ENCODE peak calls at places on chromosome 1, in ten cellular contexts. G is K562, O is stomach, K is breast epithelium, H is GM12878, W is HCT116, J is sigmoid colon, Q is HepG2, B is endothelial cell of umbilical vein, N is transverse colon. U is an unnamed sample. For H3K4me1, the result is how much of the 10 kb centered on the place peaks cover.

GRCh38 chr1:36776949-36777348 is 257.4 kb downstream of the GRIK3 start:
- DNase-seq in Q (no peak), B (no peak), O (no peak), H (no peak), K (no peak), W (no peak), J (no peak), N (no peak), G (no peak), U (no peak)

GRCh38 chr1:89356658-89357400 is 7.0 kb upstream of the GBP6 start:
- DNase-seq in N (no peak), H (no peak), K (no peak), J (no peak), G (no peak), Q (peak), B (no peak), O (no peak), W (no peak), U (no peak)

GRCh38 chr1:206953126-206953525 is 6.9 kb upstream of the PIGR start:
- DNase-seq in K (peak), B (no peak), J (no peak), H (no peak), N (peak), G (peak), O (peak), W (no peak), Q (no peak), U (no peak)

GRCh38 chr1:52697795-52698674 is at the start of gene COA7:
- DNase-seq in K (peak), N (peak), Q (peak), W (peak), O (peak), J (peak), H (peak), G (peak), B (peak), U (peak)

GRCh38 chr1:109198043-109198695 is 15.5 kb upstream of the SARS1 start:
- DNase-seq in O (no peak), G (peak), K (no peak), N (no peak), W (no peak), B (peak), Q (no peak), H (no peak), J (peak), U (no peak)

GRCh38 chr1:70707214-70707613 is 296.1 kb downstream of the CTH start:
- DNase-seq in J (no peak), G (no peak), O (no peak), Q (no peak), N (no peak), H (no peak), B (no peak), W (no peak), K (no peak), U (no peak)

GRCh38 chr1:213962508-213962907 is 25.3 kb upstream of the PROX1 start:
- DNase-seq in H (no peak), W (no peak), B (no peak), J (no peak), Q (no peak), G (no peak), N (no peak), O (no peak), K (no peak), U (no peak)

GRCh38 chr1:114002492-114003290 is 23.4 kb downstream of the OLFML3 start:
- DNase-seq in Q (peak), H (no peak), K (no peak), W (no peak), G (no peak), J (no peak), O (no peak), B (no peak), N (no peak), U (no peak)

GRCh38 chr1:66207484-66207883 is 326.5 kb upstream of the SGIP1 start:
- DNase-seq in Q (no peak), K (no peak), G (no peak), W (no peak), O (no peak), H (no peak), B (peak), N (no peak), J (no peak), U (no peak)

GRCh38 chr1:34113362-34113761 is 51.7 kb downstream of the CSMD2 start:
- DNase-seq in K (no peak), N (no peak), J (no peak), Q (no peak), O (no peak), G (no peak), W (no peak), B (no peak), H (no peak), U (no peak)

GRCh38 chr1:177185209-177185608 is 14.5 kb downstream of the BRINP2 start:
- DNase-seq in Q (no peak), K (no peak), O (no peak), W (peak), B (no peak), N (no peak), J (no peak), G (peak), H (no peak), U (no peak)

GRCh38 chr1:42429623-42430022 is 26.2 kb downstream of the ZMYND12 start:
- DNase-seq in W (no peak), J (no peak), N (no peak), O (no peak), H (no peak), B (no peak), G (no peak), Q (peak), K (no peak), U (no peak)

GRCh38 chr1:32962248-32962896 is 2.2 kb downstream of the RNF19B start:
- DNase-seq in O (no peak), G (no peak), W (no peak), Q (no peak), H (peak), B (peak), J (no peak), N (no peak), K (no peak), U (no peak)

GRCh38 chr1:156898971-156899657 is 5.6 kb downstream of the PEAR1 start:
- DNase-seq in B (no peak), W (no peak), G (no peak), H (no peak), K (no peak), Q (no peak), O (no peak), J (no peak), N (no peak), U (no peak)

GRCh38 chr1:202959276-202959620 is 1.1 kb upstream of the ADIPOR1 start:
- DNase-seq in Q (peak), N (no peak), B (no peak), W (peak), K (no peak), H (no peak), G (peak), J (no peak), O (no peak), U (no peak)

GRCh38 chr1:243716901-243717300 is 133.1 kb downstream of the AKT3 start:
- DNase-seq in Q (no peak), N (no peak), H (no peak), O (no peak), W (no peak), J (no peak), K (no peak), G (no peak), B (no peak), U (no peak)

GRCh38 chr1:31704261-31705079 is 653 bp upstream of the COL16A1 start:
- DNase-seq in Q (peak), N (peak), H (no peak), J (peak), G (no peak), B (no peak), O (peak), W (no peak), K (no peak), U (no peak)

GRCh38 chr1:84851839-84852238 is 41.2 kb downstream of the LPAR3 start:
- DNase-seq in N (no peak), W (no peak), B (no peak), H (no peak), G (no peak), Q (no peak), K (no peak), O (no peak), J (no peak), U (no peak)

GRCh38 chr1:30724175-30724574 is 790 bp upstream of the MATN1 start:
- DNase-seq in W (no peak), N (no peak), Q (no peak), B (no peak), K (no peak), O (no peak), J (no peak), H (no peak), G (no peak), U (no peak)

GRCh38 chr1:43570307-43570706 is 39.6 kb downstream of the PTPRF start:
- DNase-seq in H (no peak), O (no peak), J (no peak), W (no peak), Q (no peak), N (no peak), K (no peak), G (no peak), B (no peak), U (no peak)

GRCh38 chr1:233340031-233340555 is 12.6 kb downstream of the MAP3K21 start:
- DNase-seq in J (no peak), H (no peak), N (no peak), G (no peak), Q (no peak), B (no peak), W (no peak), K (no peak), O (no peak), U (no peak)

GRCh38 chr1:73909043-73909567 is 288.9 kb downstream of the LRRIQ3 start:
- DNase-seq in B (no peak), W (no peak), O (no peak), H (no peak), K (no peak), G (no peak), N (no peak), J (no peak), Q (no peak), U (no peak)

GRCh38 chr1:94527447-94528031 is 14.0 kb downstream of the F3 start:
- DNase-seq in J (no peak), G (peak), Q (no peak), N (no peak), H (no peak), O (no peak), B (peak), W (peak), K (no peak), U (no peak)

GRCh38 chr1:106571109-106571508 is 485.4 kb upstream of the PRMT6 start:
- DNase-seq in H (no peak), G (no peak), K (no peak), W (no peak), N (no peak), B (no peak), Q (no peak), J (no peak), O (no peak), U (no peak)

GRCh38 chr1:63774617-63775417 is 1.0 kb downstream of the ROR1 start:
- DNase-seq in J (peak), G (no peak), N (peak), Q (no peak), H (no peak), O (peak), B (peak), W (no peak), K (peak), U (peak)

GRCh38 chr1:244102471-244102870 is 51.4 kb downstream of the ZBTB18 start:
- DNase-seq in N (no peak), J (no peak), B (no peak), G (no peak), Q (no peak), H (no peak), O (no peak), W (no peak), K (no peak), U (no peak)

GRCh38 chr1:108016451-108016920 is 51.5 kb upstream of the VAV3 start:
- DNase-seq in K (no peak), B (peak), J (no peak), O (no peak), N (no peak), W (no peak), Q (no peak), G (peak), H (no peak), U (no peak)

GRCh38 chr1:36350659-36351171 is 27.3 kb upstream of the EVA1B start:
- DNase-seq in K (peak), H (no peak), O (no peak), N (no peak), Q (no peak), W (no peak), J (peak), G (no peak), B (peak), U (peak)

GRCh38 chr1:87328121-87329050 is at the start of gene LMO4:
- DNase-seq in O (peak), N (peak), B (peak), H (peak), J (peak), G (peak), Q (peak), K (peak), W (peak), U (peak)

GRCh38 chr1:63316540-63316939 is 5.8 kb upstream of the FOXD3 start:
- DNase-seq in O (no peak), W (no peak), B (no peak), K (no peak), N (no peak), H (no peak), G (no peak), J (no peak), Q (no peak), U (no peak)

GRCh38 chr1:44408181-44409018 is 3.3 kb downstream of the RNF220 start:
- DNase-seq in W (no peak), O (no peak), Q (peak), H (no peak), N (no peak), G (no peak), B (no peak), K (no peak), J (no peak), U (no peak)

GRCh38 chr1:11860083-11860482 is 1.3 kb upstream of the NPPB start:
- DNase-seq in K (no peak), J (no peak), O (no peak), W (no peak), N (no peak), B (no peak), H (no peak), G (no peak), Q (no peak), U (no peak)

GRCh38 chr1:3664700-3665375 is 12.5 kb downstream of the TP73 start:
- DNase-seq in O (no peak), B (no peak), N (no peak), Q (no peak), J (no peak), K (no peak), G (no peak), W (no peak), H (no peak), U (peak)

GRCh38 chr1:215636258-215636965 is 69.3 kb downstream of the KCTD3 start:
- DNase-seq in G (no peak), N (peak), W (no peak), K (peak), B (no peak), J (peak), H (no peak), Q (peak), O (no peak), U (no peak)

GRCh38 chr1:210217482-210217881 is 15.1 kb upstream of the SERTAD4 start:
- DNase-seq in B (no peak), Q (no peak), K (no peak), H (no peak), J (no peak), N (no peak), W (no peak), O (no peak), G (no peak), U (no peak)

GRCh38 chr1:206036661-206037455 is 13.2 kb upstream of the CTSE start:
- DNase-seq in J (no peak), O (no peak), B (no peak), Q (no peak), W (no peak), K (no peak), H (no peak), G (no peak), N (no peak), U (no peak)

GRCh38 chr1:44855742-44856141 is 12.7 kb upstream of the PTCH2 start:
- DNase-seq in W (no peak), N (no peak), G (no peak), O (no peak), B (no peak), H (no peak), J (no peak), Q (peak), K (no peak), U (no peak)

GRCh38 chr1:171869097-171869496 is 27.8 kb downstream of the DNM3 start:
- DNase-seq in H (no peak), B (peak), J (no peak), K (no peak), W (no peak), Q (no peak), G (no peak), N (no peak), O (no peak), U (no peak)

GRCh38 chr1:216310776-216311175 is 112.5 kb downstream of the USH2A start:
- DNase-seq in B (no peak), W (no peak), N (peak), O (peak), H (no peak), Q (no peak), K (no peak), J (no peak), G (no peak), U (no peak)

GRCh38 chr1:36096500-36097412 is 8.1 kb downstream of the ADPRS start:
- DNase-seq in N (no peak), J (no peak), O (no peak), W (no peak), Q (peak), G (peak), B (no peak), H (no peak), K (no peak), U (no peak)

DNA sequence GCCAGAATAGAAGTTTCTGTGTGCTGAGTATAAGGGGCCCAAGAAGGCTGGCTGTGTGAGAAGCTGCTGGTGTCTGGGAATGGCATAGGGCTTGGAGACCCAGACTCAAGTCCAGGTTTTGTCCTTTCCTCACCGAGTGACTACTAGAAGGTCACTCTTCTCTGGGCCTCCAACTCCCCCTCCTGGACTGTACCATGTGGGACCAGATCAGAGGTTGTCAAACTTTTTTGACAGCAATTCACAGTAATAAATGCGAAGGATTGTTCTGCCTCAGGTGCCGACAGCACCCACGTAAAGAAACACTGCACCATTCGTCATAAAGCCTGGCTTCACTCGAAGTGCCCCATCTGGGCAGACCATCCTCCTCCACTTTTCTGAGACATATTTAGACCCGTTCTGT is 29.0 kb downstream of the PKP1 start:
- DNase-seq in O (no peak), J (no peak), Q (no peak), B (no peak), W (no peak), G (no peak), H (no peak), N (no peak), K (no peak), U (no peak)
- TF ChIP-seq POLR2AphosphoS5 in O (no peak), J (no peak), Q (no peak), B (no peak), W (no peak), G (no peak), H (no peak), N (no peak), K (no peak), U (no peak)

GRCh38 chr1:98008373-98008772 is 87.5 kb upstream of the DPYD start:
- DNase-seq in W (no peak), N (no peak), O (no peak), K (no peak), G (no peak), J (no peak), B (no peak), Q (no peak), H (no peak), U (no peak)
- H3K4me1 ChIP-seq in W (under half), N (under half), O (under half), K (under half), G (under half), J (under half), B (under half), Q (under half), H (under half), U (under half)

GRCh38 chr1:211633523-211633843 is 41.9 kb downstream of the NEK2 start:
- DNase-seq in H (no peak), B (no peak), G (peak), O (no peak), K (no peak), J (no peak), W (no peak), N (no peak), Q (peak), U (no peak)

GRCh38 chr1:211634461-211634860 is 41.0 kb downstream of the NEK2 start:
- DNase-seq in K (no peak), W (no peak), B (no peak), J (peak), Q (no peak), G (no peak), O (no peak), H (no peak), N (no peak), U (peak)

GRCh38 chr1:211632117-211632807 is 43.2 kb downstream of the NEK2 start:
- DNase-seq in Q (no peak), J (no peak), W (no peak), G (no peak), H (no peak), B (peak), O (no peak), N (no peak), K (peak), U (peak)

GRCh38 chr1:211631168-211631567 is 44.3 kb downstream of the NEK2 start:
- DNase-seq in N (no peak), J (no peak), H (no peak), W (no peak), O (no peak), G (no peak), B (no peak), Q (no peak), K (no peak), U (peak)

GRCh38 chr1:211632808-211633522 is 42.5 kb downstream of the NEK2 start:
- DNase-seq in N (no peak), O (no peak), W (no peak), J (peak), K (peak), G (no peak), H (no peak), B (no peak), Q (no peak), U (peak)
- TF ChIP-seq POLR2AphosphoS5 in N (no peak), O (no peak), W (no peak), J (peak), K (no peak), G (no peak), H (no peak), B (no peak), Q (no peak), U (peak)

GRCh38 chr1:6602669-6603423 is at the start of gene KLHL21:
- DNase-seq in W (peak), H (no peak), N (peak), B (peak), G (peak), Q (peak), K (peak), J (peak), O (peak), U (peak)
- H3K4me1 ChIP-seq in W (under half), H (under half), N (under half), B (under half), G (under half), Q (under half), K (under half), J (half or more), O (half or more), U (under half)

GRCh38 chr1:165497444-165498013 is 46.3 kb upstream of the LRRC52 start:
- DNase-seq in N (no peak), W (no peak), K (no peak), O (no peak), Q (no peak), G (no peak), J (no peak), B (no peak), H (no peak), U (no peak)
- TF ChIP-seq POLR2AphosphoS5 in N (no peak), W (no peak), K (no peak), O (no peak), Q (no peak), G (no peak), J (no peak), B (no peak), H (no peak), U (no peak)

DNA sequence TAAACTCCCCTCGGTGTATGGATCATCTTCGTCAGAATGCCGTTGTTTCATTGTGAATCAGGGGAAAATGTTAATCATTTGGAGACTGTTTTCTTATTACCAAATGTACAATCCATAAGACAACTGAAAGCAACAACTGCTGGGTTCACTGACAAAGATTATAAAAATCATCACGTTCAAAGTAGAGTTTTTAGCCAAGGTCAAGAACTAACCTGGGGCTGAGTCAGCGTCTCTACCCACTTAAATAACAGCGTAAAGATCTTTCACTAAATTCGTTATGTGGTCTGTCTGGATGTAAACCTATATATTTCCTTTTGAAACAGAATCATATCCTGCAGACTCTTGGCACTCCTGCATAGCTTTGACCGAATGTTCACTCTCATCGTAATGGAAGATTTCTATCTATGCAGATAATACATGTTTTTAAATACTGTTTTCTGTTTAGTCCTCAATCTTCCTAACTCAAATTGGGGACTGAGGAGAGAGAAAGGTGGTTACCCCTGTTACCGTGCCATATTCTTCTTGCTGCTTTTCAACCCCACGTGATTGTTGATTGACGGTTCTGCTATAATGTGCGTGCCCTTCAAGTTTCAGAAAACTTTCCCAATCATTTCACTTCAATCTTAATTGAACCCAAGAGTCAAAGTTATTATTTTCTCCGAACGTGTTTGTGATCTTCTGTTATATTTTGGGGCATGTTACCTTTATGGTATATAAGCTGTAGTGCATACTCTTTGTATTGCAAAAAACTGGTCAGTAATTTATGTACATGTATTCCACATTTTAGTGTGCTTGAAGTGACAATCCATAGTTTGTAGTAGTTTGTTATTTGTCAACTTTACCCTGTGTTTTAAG is 15.6 kb upstream of the NCMAP start:
- DNase-seq in W (no peak), Q (no peak), H (no peak), O (no peak), K (no peak), N (no peak), G (no peak), B (no peak), J (no peak), U (no peak)
- H3K4me1 ChIP-seq in W (half or more), Q (half or more), H (under half), O (under half), K (under half), N (under half), G (under half), B (under half), J (under half), U (under half)